ENCODE peak calls at places on chromosomes 16 and 17, in six cellular contexts. R, F, G, B, C and U are unnamed samples.
A peak's percentile ranks its signal among the peaks of the same experiment; 100 is the strongest.

GRCh38 chr17:80116923-80117380 is 15.6 kb downstream of the GAA start:
- DNase-seq in G (peak; percentile 53), C (no peak), F (no peak), R (no peak), B (no peak), U (no peak)

GRCh38 chr16:50301626-50302471 is 35.5 kb downstream of the ADCY7 start:
- DNase-seq in F (no peak), G (peak; percentile 73), B (no peak), R (no peak), C (peak; percentile 58), U (no peak)

GRCh38 chr16:55661842-55662479 is 6.2 kb downstream of the SLC6A2 start:
- DNase-seq in R (no peak), F (no peak), C (no peak), B (no peak), G (no peak), U (no peak)

GRCh38 chr16:89431158-89431584 is 59.2 kb downstream of the ANKRD11 start:
- DNase-seq in C (peak; percentile 82), G (no peak), R (no peak), F (no peak), B (no peak), U (no peak)

GRCh38 chr17:36036240-36036639 is 18.5 kb upstream of the CCL23 start:
- DNase-seq in F (no peak), R (no peak), G (no peak), B (no peak), C (no peak), U (no peak)

GRCh38 chr17:74736423-74737298 is at the start of gene RAB37:
- DNase-seq in C (no peak), G (peak; percentile 95), F (peak; percentile 38), B (peak; percentile 96), R (no peak), U (peak; percentile 53)

GRCh38 chr17:67636841-67637240 is 80.9 kb upstream of the NOL11 start:
- DNase-seq in B (no peak), F (no peak), C (peak; percentile 19), G (no peak), R (no peak), U (no peak)

GRCh38 chr16:66894948-66895696 is 14.8 kb downstream of the PDP2 start:
- DNase-seq in B (peak; percentile 74), F (peak; percentile 90), C (peak; percentile 82), R (no peak), G (no peak), U (peak; percentile 56)

GRCh38 chr17:40530988-40531971 is 29.9 kb upstream of the TNS4 start:
- DNase-seq in R (no peak), C (peak; percentile 89), G (peak; percentile 71), B (no peak), F (no peak), U (no peak)

GRCh38 chr16:21301895-21302291 is 23.8 kb upstream of the CRYM start:
- DNase-seq in R (no peak), B (no peak), F (no peak), C (no peak), G (no peak), U (no peak)

GRCh38 chr17:47239663-47240374 is 13.8 kb upstream of the ITGB3 start:
- DNase-seq in C (peak; percentile 89), F (peak; percentile 70), G (no peak), R (no peak), B (peak; percentile 66), U (no peak)

GRCh38 chr16:89120281-89120680 is 26.6 kb downstream of the ACSF3 start:
- DNase-seq in R (no peak), C (no peak), B (no peak), F (no peak), G (peak; percentile 58), U (no peak)

GRCh38 chr16:67734731-67735201 is 15.7 kb upstream of the GFOD2 start:
- DNase-seq in R (no peak), F (no peak), G (no peak), B (peak; percentile 85), C (peak; percentile 47), U (no peak)

GRCh38 chr16:87570938-87571867 is 31.1 kb upstream of the JPH3 start:
- DNase-seq in B (peak; percentile 85), F (peak; percentile 69), R (no peak), G (no peak), C (peak; percentile 36), U (peak; percentile 71)

GRCh38 chr16:78918805-78919204 is 681.7 kb downstream of the MAF start:
- DNase-seq in R (no peak), F (no peak), G (no peak), B (no peak), C (no peak), U (no peak)
- H3K9me3 ChIP-seq in R (peaks cover 20% of the 10 kb centered on the region), F (no peaks in the 10 kb centered on the region), G (peaks cover 37% of the 10 kb centered on the region), B (no peaks in the 10 kb centered on the region), C (no peaks in the 10 kb centered on the region), U (no peaks in the 10 kb centered on the region)

DNA sequence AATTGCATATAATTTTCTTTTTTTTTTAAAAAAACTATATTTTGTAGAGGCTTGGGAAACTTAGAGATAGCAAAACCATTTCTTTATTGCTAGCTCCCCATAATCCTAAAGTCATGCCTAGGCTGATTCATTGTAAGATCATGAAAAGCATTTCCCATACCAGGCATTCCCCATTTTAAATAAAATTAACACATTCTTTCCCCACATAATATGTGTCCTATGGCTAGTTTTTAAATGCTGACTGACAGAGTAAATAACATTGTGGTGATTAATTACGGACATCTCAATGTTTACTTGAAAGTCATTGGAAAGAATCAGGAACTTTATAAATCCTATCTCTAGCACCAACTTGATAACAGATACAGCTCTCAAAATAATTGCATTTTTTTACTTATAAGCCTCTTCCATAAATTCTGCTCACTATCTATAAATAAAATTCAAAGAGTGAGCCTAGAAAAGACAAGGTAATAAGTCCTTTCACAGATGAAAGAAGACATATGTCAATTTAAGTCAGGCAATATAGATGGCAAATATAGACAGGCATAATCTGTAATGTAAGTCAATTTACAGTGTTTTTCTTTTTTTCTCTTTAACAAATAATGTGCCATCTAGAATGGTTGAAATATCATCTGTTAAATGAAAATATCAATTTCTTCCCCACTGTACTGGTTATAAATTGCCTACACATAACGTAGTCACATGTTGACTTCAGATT is 1409.0 kb upstream of the GOT2 start:
- DNase-seq in C (no peak), R (no peak), F (no peak), G (no peak), B (no peak), U (no peak)
- H3K9me3 ChIP-seq in C (no peaks in the 10 kb centered on the region), R (no peaks in the 10 kb centered on the region), F (no peaks in the 10 kb centered on the region), G (peaks cover 39% of the 10 kb centered on the region), B (no peaks in the 10 kb centered on the region), U (no peaks in the 10 kb centered on the region)

GRCh38 chr17:22717211-22717610 is 1024.9 kb downstream of the KCNJ18 start:
- DNase-seq in B (no peak), C (no peak), R (no peak), F (no peak), G (no peak), U (no peak)

DNA sequence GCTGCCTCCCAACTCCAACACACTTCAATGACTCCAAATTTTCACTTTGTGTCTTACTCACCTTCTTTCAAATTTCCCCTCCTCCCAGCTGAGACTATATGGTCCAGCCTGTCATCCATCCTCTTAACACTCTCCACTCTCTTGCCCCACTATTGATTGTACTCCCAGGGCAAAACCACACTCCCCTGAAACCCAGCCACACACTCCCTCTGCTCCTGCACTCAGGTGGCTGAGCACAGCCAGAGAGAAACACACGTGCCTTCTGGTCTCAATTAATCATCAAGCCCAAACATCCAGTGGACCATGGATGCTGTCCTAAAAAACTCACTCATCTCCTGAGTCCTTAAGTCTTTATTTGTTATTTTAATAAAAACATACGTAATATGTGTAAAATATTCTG is 1026.4 kb downstream of the KCNJ18 start:
- DNase-seq in B (no peak), G (no peak), R (no peak), F (no peak), C (no peak), U (no peak)
- H3K9me3 ChIP-seq in B (no peaks in the 10 kb centered on the region), G (peaks cover 86% of the 10 kb centered on the region), R (peaks cover 45% of the 10 kb centered on the region), F (no peaks in the 10 kb centered on the region), C (no peaks in the 10 kb centered on the region), U (no peaks in the 10 kb centered on the region)

DNA sequence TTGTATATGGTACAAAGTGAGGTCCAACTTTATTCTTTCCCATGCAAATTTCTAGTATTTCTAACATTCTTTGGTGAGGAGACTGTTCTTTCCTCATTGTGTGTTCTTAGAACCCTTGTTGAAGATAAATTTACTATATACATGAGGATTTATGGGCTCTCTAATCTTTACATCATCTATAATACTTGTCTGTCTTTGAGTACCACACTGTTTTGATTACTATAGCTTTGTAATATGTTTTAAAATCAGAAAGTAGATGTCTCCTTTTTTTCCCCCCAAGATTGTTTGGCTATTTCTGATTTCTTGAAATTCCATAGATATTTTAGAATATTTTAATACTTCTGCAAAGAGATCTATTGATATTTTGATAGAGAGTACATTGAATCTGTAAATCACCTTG is 23.7 kb downstream of the ZNF267 start:
- DNase-seq in F (no peak), R (no peak), C (no peak), G (no peak), B (no peak), U (no peak)
- H3K9me3 ChIP-seq in F (no peaks in the 10 kb centered on the region), R (peaks cover 16% of the 10 kb centered on the region), C (no peaks in the 10 kb centered on the region), G (peaks cover 93% of the 10 kb centered on the region), B (peaks cover 6% of the 10 kb centered on the region), U (peaks cover 3% of the 10 kb centered on the region)

DNA sequence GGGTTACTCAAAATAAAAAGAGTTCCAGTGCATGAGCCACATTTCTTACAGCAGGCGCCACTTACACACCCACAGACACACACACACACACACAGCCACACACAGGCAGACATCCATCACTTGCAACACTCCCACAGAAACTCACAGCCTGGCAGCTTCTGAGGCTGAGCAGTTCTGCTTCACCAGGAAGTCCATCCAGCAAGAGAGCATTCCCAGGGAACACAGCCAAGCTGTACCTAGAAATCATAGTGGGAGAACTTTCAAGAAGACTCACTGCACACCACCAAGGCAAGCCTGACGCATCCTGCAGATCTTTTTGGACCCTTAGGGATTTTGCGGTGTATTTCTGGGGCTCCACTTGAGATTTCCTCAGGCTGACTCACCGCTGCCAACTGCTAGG is 140.9 kb upstream of the WSB1 start:
- DNase-seq in F (no peak), B (peak; percentile 19), G (peak; percentile 22), R (no peak), C (no peak), U (no peak)
- H3K9me3 ChIP-seq in F (no peaks in the 10 kb centered on the region), B (no peaks in the 10 kb centered on the region), G (no peaks in the 10 kb centered on the region), R (peaks cover 72% of the 10 kb centered on the region), C (no peaks in the 10 kb centered on the region), U (no peaks in the 10 kb centered on the region)

GRCh38 chr17:83152745-83153611 is 73.6 kb downstream of the METRNL start:
- DNase-seq in B (no peak), G (peak; percentile 76), F (no peak), R (no peak), C (no peak), U (no peak)
- H3K9me3 ChIP-seq in B (no peaks in the 10 kb centered on the region), G (no peaks in the 10 kb centered on the region), F (no peaks in the 10 kb centered on the region), R (peaks cover 53% of the 10 kb centered on the region), C (no peaks in the 10 kb centered on the region), U (no peaks in the 10 kb centered on the region)

DNA sequence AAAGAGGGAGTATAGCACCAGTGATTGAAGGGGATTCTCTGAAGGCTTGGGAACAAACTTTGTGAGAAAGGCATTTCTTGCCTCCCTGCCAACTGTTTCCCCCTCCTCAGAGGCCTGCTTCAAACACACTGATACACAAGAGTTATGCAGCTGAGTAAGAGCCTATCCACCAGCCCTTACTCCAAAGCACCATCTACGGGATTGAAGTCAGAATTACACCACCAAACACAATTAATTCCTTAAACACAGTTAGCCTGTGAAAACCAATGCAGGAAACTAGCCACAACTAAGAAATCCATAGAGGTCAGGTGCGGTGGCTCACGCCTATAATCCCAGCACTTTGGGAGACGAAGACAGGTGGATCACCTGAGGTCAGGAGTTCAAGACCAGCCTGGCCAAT is 138.3 kb downstream of the SHCBP1 start:
- DNase-seq in G (no peak), F (no peak), C (no peak), B (no peak), R (no peak), U (no peak)
- H3K9me3 ChIP-seq in G (peaks cover 51% of the 10 kb centered on the region), F (no peaks in the 10 kb centered on the region), C (no peaks in the 10 kb centered on the region), B (no peaks in the 10 kb centered on the region), R (peaks cover 47% of the 10 kb centered on the region), U (no peaks in the 10 kb centered on the region)

GRCh38 chr17:27072885-27073284 is 221.0 kb upstream of the WSB1 start:
- DNase-seq in G (no peak), R (no peak), F (no peak), C (no peak), B (no peak), U (no peak)
- H3K9me3 ChIP-seq in G (no peaks in the 10 kb centered on the region), R (peaks cover 73% of the 10 kb centered on the region), F (no peaks in the 10 kb centered on the region), C (no peaks in the 10 kb centered on the region), B (no peaks in the 10 kb centered on the region), U (no peaks in the 10 kb centered on the region)